ENCODE peak calls at places on chromosome 11, in four cellular contexts. One of them, this sample, is unnamed.

GRCh38 chr11:118921121-118921928 is 4.4 kb downstream of the BCL9L start:
- DNase-seq in SK-N-SH: peak
- DNase-seq in HepG2: peak
- DNase-seq in H1: peak
- DNase-seq in this sample: no peak

GRCh38 chr11:107176148-107177105 is 158.2 kb upstream of the GUCY1A2 start:
- DNase-seq in HepG2: no peak
- DNase-seq in H1: no peak
- DNase-seq in SK-N-SH: no peak
- DNase-seq in this sample: no peak

GRCh38 chr11:63508009-63508408 is 2.1 kb downstream of the LGALS12 start:
- DNase-seq in HepG2: peak
- DNase-seq in SK-N-SH: peak
- DNase-seq in H1: no peak
- DNase-seq in this sample: no peak

GRCh38 chr11:98835336-98835735 is 185.4 kb upstream of the CNTN5 start:
- DNase-seq in H1: no peak
- DNase-seq in HepG2: no peak
- DNase-seq in SK-N-SH: no peak
- DNase-seq in this sample: no peak

GRCh38 chr11:83571301-83571700 is 285.1 kb upstream of the CCDC90B start:
- DNase-seq in H1: no peak
- DNase-seq in SK-N-SH: no peak
- DNase-seq in HepG2: no peak
- DNase-seq in this sample: no peak

GRCh38 chr11:60251485-60252207 is 8.7 kb upstream of the MS4A4E start:
- DNase-seq in HepG2: peak
- DNase-seq in H1: no peak
- DNase-seq in SK-N-SH: peak
- DNase-seq in this sample: peak

GRCh38 chr11:14644396-14645246 is 1.0 kb downstream of the PDE3B start:
- DNase-seq in H1: peak
- DNase-seq in SK-N-SH: peak
- DNase-seq in HepG2: peak
- DNase-seq in this sample: no peak

GRCh38 chr11:1193326-1194230 is 29.3 kb upstream of the MUC5B start:
- DNase-seq in SK-N-SH: peak
- DNase-seq in H1: no peak
- DNase-seq in HepG2: no peak
- DNase-seq in this sample: no peak

GRCh38 chr11:1852885-1853284 is at the start of gene LSP1:
- DNase-seq in HepG2: no peak
- DNase-seq in H1: no peak
- DNase-seq in SK-N-SH: no peak
- DNase-seq in this sample: peak

GRCh38 chr11:122439911-122440782 is 215.4 kb upstream of the UBASH3B start:
- DNase-seq in H1: peak
- DNase-seq in SK-N-SH: peak
- DNase-seq in HepG2: peak
- DNase-seq in this sample: no peak

GRCh38 chr11:101487775-101488174 is 96.0 kb downstream of the TRPC6 start:
- DNase-seq in SK-N-SH: no peak
- DNase-seq in HepG2: no peak
- DNase-seq in H1: no peak
- DNase-seq in this sample: no peak

GRCh38 chr11:2538951-2539735 is 94.3 kb downstream of the KCNQ1 start:
- DNase-seq in H1: no peak
- DNase-seq in HepG2: no peak
- DNase-seq in SK-N-SH: no peak
- DNase-seq in this sample: no peak

GRCh38 chr11:118933486-118933885 is 7.8 kb upstream of the BCL9L start:
- DNase-seq in SK-N-SH: peak
- DNase-seq in H1: no peak
- DNase-seq in HepG2: no peak
- DNase-seq in this sample: no peak

GRCh38 chr11:74844072-74844471 is 95.4 kb downstream of the RNF169 start:
- DNase-seq in SK-N-SH: no peak
- DNase-seq in HepG2: no peak
- DNase-seq in H1: no peak
- DNase-seq in this sample: no peak

GRCh38 chr11:64241175-64241429 is 207 bp downstream of the FKBP2 start:
- DNase-seq in H1: no peak
- DNase-seq in SK-N-SH: no peak
- DNase-seq in HepG2: no peak
- DNase-seq in this sample: peak

GRCh38 chr11:78239781-78240180 is 51.1 kb downstream of the USP35 start:
- DNase-seq in HepG2: no peak
- DNase-seq in H1: no peak
- DNase-seq in SK-N-SH: no peak
- DNase-seq in this sample: no peak

GRCh38 chr11:9280655-9281301 is 15.6 kb upstream of the DENND5A start:
- DNase-seq in H1: peak
- DNase-seq in SK-N-SH: no peak
- DNase-seq in HepG2: no peak
- DNase-seq in this sample: peak

GRCh38 chr11:101870510-101870909 is 44.3 kb upstream of the CEP126 start:
- DNase-seq in H1: no peak
- DNase-seq in HepG2: no peak
- DNase-seq in SK-N-SH: no peak
- DNase-seq in this sample: no peak

GRCh38 chr11:61913699-61914395 is 3.5 kb downstream of the RAB3IL1 start:
- DNase-seq in HepG2: no peak
- DNase-seq in SK-N-SH: peak
- DNase-seq in H1: peak
- DNase-seq in this sample: no peak

GRCh38 chr11:10298342-10298741 is 4.3 kb upstream of the SBF2 start:
- DNase-seq in HepG2: peak
- DNase-seq in H1: no peak
- DNase-seq in SK-N-SH: no peak
- DNase-seq in this sample: peak

GRCh38 chr11:134442246-134442645 is 30.2 kb upstream of the B3GAT1 start:
- DNase-seq in H1: no peak
- DNase-seq in SK-N-SH: no peak
- DNase-seq in HepG2: no peak
- DNase-seq in this sample: no peak

GRCh38 chr11:92154611-92155010 is 70.0 kb upstream of the FAT3 start:
- DNase-seq in SK-N-SH: no peak
- DNase-seq in H1: no peak
- DNase-seq in HepG2: no peak
- DNase-seq in this sample: no peak

GRCh38 chr11:61023086-61024035 is 51.9 kb downstream of the CD6 start:
- DNase-seq in HepG2: no peak
- DNase-seq in H1: no peak
- DNase-seq in SK-N-SH: no peak
- DNase-seq in this sample: no peak

GRCh38 chr11:68890490-68891231 is 13.0 kb downstream of the MRPL21 start:
- DNase-seq in H1: no peak
- DNase-seq in HepG2: no peak
- DNase-seq in SK-N-SH: peak
- DNase-seq in this sample: no peak
- TF ChIP-seq TCF12 in H1: no peak
- TF ChIP-seq TCF12 in HepG2: no peak
- TF ChIP-seq TCF12 in SK-N-SH: peak
- TF ChIP-seq TCF12 in this sample: no peak

GRCh38 chr11:96332236-96332761 is 10.7 kb downstream of the MAML2 start:
- DNase-seq in SK-N-SH: no peak
- DNase-seq in HepG2: peak
- DNase-seq in H1: no peak
- DNase-seq in this sample: no peak

GRCh38 chr11:96334219-96334618 is 8.8 kb downstream of the MAML2 start:
- DNase-seq in H1: no peak
- DNase-seq in HepG2: no peak
- DNase-seq in SK-N-SH: no peak
- DNase-seq in this sample: no peak

GRCh38 chr11:96335389-96335788 is 7.6 kb downstream of the MAML2 start:
- DNase-seq in H1: no peak
- DNase-seq in HepG2: no peak
- DNase-seq in SK-N-SH: no peak
- DNase-seq in this sample: no peak

GRCh38 chr11:96331556-96332168 is 11.3 kb downstream of the MAML2 start:
- DNase-seq in HepG2: no peak
- DNase-seq in H1: no peak
- DNase-seq in SK-N-SH: no peak
- DNase-seq in this sample: no peak

GRCh38 chr11:96333076-96333744 is 9.8 kb downstream of the MAML2 start:
- DNase-seq in SK-N-SH: no peak
- DNase-seq in HepG2: no peak
- DNase-seq in H1: no peak
- DNase-seq in this sample: no peak
- TF ChIP-seq TCF12 in SK-N-SH: no peak
- TF ChIP-seq TCF12 in HepG2: no peak
- TF ChIP-seq TCF12 in H1: no peak
- TF ChIP-seq TCF12 in this sample: no peak

DNA sequence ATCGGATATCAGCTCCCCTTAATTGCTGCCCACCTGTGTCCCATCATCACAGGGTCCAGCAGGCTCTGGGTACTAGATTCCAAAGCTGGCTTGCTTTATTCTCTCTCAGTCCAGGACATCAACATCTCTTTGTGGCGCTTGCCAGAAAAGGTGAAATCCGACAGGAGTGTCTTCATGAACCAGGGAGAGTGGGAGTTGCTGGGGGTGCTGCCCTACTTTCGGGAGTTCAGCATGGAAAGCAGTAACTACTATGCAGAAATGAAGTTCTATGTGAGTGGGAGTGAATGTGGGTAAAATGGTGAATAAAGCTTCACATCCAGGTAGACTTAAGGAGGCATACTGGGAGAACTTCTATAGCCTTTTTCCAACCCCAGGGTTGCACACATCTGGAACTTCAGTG is 11.0 kb downstream of the HTR3A start:
- DNase-seq in H1: no peak
- DNase-seq in SK-N-SH: no peak
- DNase-seq in HepG2: no peak
- DNase-seq in this sample: no peak
- TF ChIP-seq TCF12 in H1: no peak
- TF ChIP-seq TCF12 in SK-N-SH: no peak
- TF ChIP-seq TCF12 in HepG2: no peak
- TF ChIP-seq TCF12 in this sample: no peak

DNA sequence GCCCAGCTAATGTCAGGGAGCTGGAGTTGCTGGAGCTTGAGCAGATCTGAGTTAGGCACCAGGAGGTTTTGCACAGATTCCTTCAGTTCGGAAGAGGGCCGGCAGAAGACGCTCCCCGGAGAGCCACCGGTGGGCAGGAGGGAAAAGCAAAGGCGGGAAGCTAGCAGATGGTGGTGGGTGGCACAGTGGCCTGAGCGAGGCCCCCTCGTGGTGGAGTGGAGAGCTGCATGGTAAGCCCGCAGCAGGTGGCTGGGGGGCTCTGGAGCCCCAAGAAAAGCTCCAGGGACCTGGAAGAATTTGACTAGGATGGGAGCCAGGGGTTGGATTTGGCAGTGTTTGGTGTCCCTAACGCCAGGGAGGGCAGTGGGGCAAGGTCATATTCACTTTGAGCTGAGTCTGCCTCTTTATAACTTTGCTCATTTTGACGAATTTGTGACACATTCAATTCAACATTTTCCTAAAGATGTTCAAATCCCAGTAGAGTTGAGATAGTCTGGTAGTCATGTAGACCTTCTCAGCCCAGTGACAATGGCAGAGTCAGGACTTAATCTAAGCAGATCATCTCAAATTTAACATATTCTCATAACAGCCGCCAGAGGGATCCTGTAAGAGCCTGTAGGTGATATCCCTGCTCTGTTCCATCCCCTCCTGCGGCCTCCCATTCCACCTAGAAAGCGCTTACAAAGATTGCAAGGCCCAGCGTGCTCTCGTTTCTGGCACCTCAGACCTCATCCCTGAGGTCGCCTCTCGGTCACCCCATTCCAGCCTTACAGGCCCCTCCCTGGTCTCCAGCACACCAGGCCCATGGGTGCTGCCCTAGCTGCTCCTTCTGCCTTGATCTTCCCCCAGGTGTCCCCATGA is 57.9 kb downstream of the TRIM29 start:
- DNase-seq in SK-N-SH: no peak
- DNase-seq in HepG2: peak
- DNase-seq in H1: peak
- DNase-seq in this sample: no peak
- TF ChIP-seq TCF12 in SK-N-SH: no peak
- TF ChIP-seq TCF12 in HepG2: no peak
- TF ChIP-seq TCF12 in H1: peak
- TF ChIP-seq TCF12 in this sample: no peak

GRCh38 chr11:33835143-33835878 is 56.6 kb downstream of the LMO2 start:
- DNase-seq in SK-N-SH: peak
- DNase-seq in H1: no peak
- DNase-seq in HepG2: peak
- DNase-seq in this sample: peak
- TF ChIP-seq TCF12 in SK-N-SH: peak
- TF ChIP-seq TCF12 in H1: no peak
- TF ChIP-seq TCF12 in HepG2: no peak
- TF ChIP-seq TCF12 in this sample: no peak

GRCh38 chr11:126719740-126720139 is 280.8 kb downstream of the KIRREL3 start:
- DNase-seq in H1: no peak
- DNase-seq in SK-N-SH: no peak
- DNase-seq in HepG2: no peak
- DNase-seq in this sample: no peak

GRCh38 chr11:126722006-126722736 is 278.4 kb downstream of the KIRREL3 start:
- DNase-seq in SK-N-SH: no peak
- DNase-seq in H1: no peak
- DNase-seq in HepG2: no peak
- DNase-seq in this sample: no peak

GRCh38 chr11:126716456-126717083 is 284.0 kb downstream of the KIRREL3 start:
- DNase-seq in SK-N-SH: peak
- DNase-seq in HepG2: peak
- DNase-seq in H1: peak
- DNase-seq in this sample: no peak

GRCh38 chr11:126720539-126721235 is 279.9 kb downstream of the KIRREL3 start:
- DNase-seq in H1: no peak
- DNase-seq in SK-N-SH: no peak
- DNase-seq in HepG2: no peak
- DNase-seq in this sample: no peak

DNA sequence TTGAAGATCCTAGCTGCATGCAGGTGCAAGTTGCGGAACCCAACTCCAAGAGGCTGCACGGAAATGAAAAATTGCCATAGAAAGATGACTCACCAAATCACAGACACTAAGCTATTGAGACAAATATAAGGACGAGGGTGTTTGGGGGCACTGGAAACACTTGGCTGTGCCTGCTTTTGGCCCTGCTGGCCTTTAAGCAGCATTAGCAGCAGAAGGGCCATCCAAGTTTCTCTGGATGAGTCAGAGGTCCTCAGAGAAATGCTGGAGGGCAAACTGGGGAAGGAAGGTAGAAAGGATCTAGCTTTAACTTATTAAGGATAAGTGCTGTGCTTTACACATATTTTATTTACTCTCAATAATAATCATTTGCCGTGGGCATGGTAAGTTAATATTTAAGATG is 282.3 kb downstream of the KIRREL3 start:
- DNase-seq in H1: no peak
- DNase-seq in HepG2: no peak
- DNase-seq in SK-N-SH: no peak
- DNase-seq in this sample: no peak
- TF ChIP-seq TCF12 in H1: no peak
- TF ChIP-seq TCF12 in HepG2: no peak
- TF ChIP-seq TCF12 in SK-N-SH: no peak
- TF ChIP-seq TCF12 in this sample: no peak

GRCh38 chr11:43866520-43866919 is 14.1 kb upstream of the ALKBH3 start:
- DNase-seq in SK-N-SH: no peak
- DNase-seq in H1: no peak
- DNase-seq in HepG2: no peak
- DNase-seq in this sample: no peak
- TF ChIP-seq TCF12 in SK-N-SH: no peak
- TF ChIP-seq TCF12 in H1: no peak
- TF ChIP-seq TCF12 in HepG2: no peak
- TF ChIP-seq TCF12 in this sample: no peak